ENCODE peak calls at places on chromosomes 2 and 18, in seven cellular contexts. P, K, C, Z, J, Y and R are unnamed samples.

GRCh38 chr2:162210385-162210784 is 32.9 kb downstream of the FAP start:
- DNase-seq in P (no peak), K (no peak), C (no peak), Z (no peak), J (peak; percentile 82), Y (no peak), R (no peak)

GRCh38 chr2:228474466-228474865 is 293.0 kb upstream of the SPHKAP start:
- DNase-seq in P (no peak), K (no peak), C (no peak), Z (no peak), J (no peak), Y (no peak), R (no peak)

GRCh38 chr2:207333599-207334308 is 168.0 kb upstream of the KLF7 start:
- DNase-seq in P (no peak), K (no peak), C (no peak), Z (no peak), J (peak; percentile 44), Y (no peak), R (no peak)

GRCh38 chr2:180463608-180464007 is 456.5 kb upstream of the CWC22 start:
- DNase-seq in P (no peak), K (no peak), C (no peak), Z (no peak), J (no peak), Y (no peak), R (no peak)

GRCh38 chr2:54722641-54723299 is 692 bp upstream of the EML6 start:
- DNase-seq in P (no peak), K (no peak), C (no peak), Z (peak; percentile 38), J (peak; percentile 70), Y (no peak), R (no peak)

GRCh38 chr2:151287513-151288250 is 1.8 kb downstream of the NMI start:
- DNase-seq in P (no peak), K (no peak), C (no peak), Z (no peak), J (no peak), Y (no peak), R (no peak)

GRCh38 chr2:71715241-71715750 is 261.9 kb downstream of the DYSF start:
- DNase-seq in P (peak; percentile 46), K (no peak), C (no peak), Z (no peak), J (no peak), Y (no peak), R (no peak)

GRCh38 chr2:133498615-133499585 is 69.4 kb downstream of the NCKAP5 start:
- DNase-seq in P (no peak), K (no peak), C (no peak), Z (no peak), J (peak; percentile 50), Y (no peak), R (no peak)

GRCh38 chr2:174762464-174762863 is 1.8 kb downstream of the CHRNA1 start:
- DNase-seq in P (no peak), K (no peak), C (no peak), Z (no peak), J (no peak), Y (no peak), R (no peak)

GRCh38 chr2:142989276-142990204 is 112.1 kb downstream of the KYNU start:
- DNase-seq in P (no peak), K (no peak), C (no peak), Z (peak; percentile 6), J (peak; percentile 71), Y (no peak), R (no peak)

GRCh38 chr18:22466608-22467390 is 49.1 kb upstream of the CTAGE1 start:
- DNase-seq in P (peak; percentile 78), K (no peak), C (peak; percentile 77), Z (peak; percentile 24), J (peak; percentile 89), Y (no peak), R (no peak)

GRCh38 chr18:50350699-50351098 is 24.1 kb upstream of the SKA1 start:
- DNase-seq in P (no peak), K (no peak), C (no peak), Z (no peak), J (no peak), Y (no peak), R (no peak)

GRCh38 chr2:70627499-70627898 is 73.9 kb upstream of the TGFA start:
- DNase-seq in P (no peak), K (no peak), C (peak; percentile 33), Z (no peak), J (no peak), Y (no peak), R (no peak)

DNA sequence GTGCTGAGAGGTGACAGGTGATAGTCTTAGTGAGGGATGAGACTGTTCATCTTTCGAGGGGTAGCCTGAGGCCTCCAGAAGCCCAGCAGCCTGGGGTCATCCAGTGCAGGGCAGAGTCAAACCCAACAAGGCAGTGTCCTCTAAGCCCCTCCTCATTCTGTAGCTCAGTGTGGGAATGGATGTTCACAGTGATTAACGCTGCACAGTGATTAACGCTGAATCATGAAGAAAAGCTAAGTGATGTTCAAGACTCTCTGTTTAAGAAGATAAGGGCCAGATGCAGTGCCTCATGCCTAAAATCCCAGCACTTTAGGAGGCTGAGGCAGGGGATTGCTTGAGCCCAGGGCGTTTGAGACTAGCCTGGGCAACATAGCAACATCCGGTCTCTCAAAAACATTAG is 56.3 kb upstream of the LAPTM4A start:
- DNase-seq in P (no peak), K (no peak), C (no peak), Z (no peak), J (peak; percentile 46), Y (no peak), R (no peak)
- H3K27ac ChIP-seq in P (no peak overlapping the region), K (no peak overlapping the region), C (no peak overlapping the region), Z (no peak overlapping the region), J (no peak overlapping the region), Y (no peak overlapping the region), R (no peak overlapping the region)

GRCh38 chr2:75406138-75406537 is 154.6 kb downstream of the EVA1A start:
- DNase-seq in P (no peak), K (no peak), C (no peak), Z (no peak), J (no peak), Y (no peak), R (no peak)
- TF ChIP-seq CTCF in P (no peak), K (no peak), C (no peak), Z (no peak), J (no peak), Y (no peak), R (no peak)

DNA sequence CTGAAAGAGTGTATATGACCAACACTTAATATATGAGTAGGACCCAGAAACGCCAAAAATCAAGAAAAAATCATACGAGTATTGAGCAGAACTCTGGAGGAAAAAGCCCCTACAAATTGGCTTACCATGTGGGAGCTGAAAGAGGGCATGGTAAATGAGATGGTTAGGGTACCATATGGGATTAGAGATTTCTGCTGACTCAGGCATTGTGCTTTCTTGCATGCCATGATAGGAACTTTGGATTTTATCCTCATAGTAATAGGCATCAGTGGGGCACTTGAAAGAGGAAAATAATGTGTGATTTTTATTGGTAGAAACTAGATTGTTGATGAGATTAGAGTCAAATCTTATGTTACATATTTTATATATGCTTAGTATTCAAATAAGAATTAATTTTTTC is 271.1 kb downstream of the CBLN2 start:
- DNase-seq in P (no peak), K (no peak), C (no peak), Z (no peak), J (no peak), Y (no peak), R (no peak)
- H3K9me3 ChIP-seq in P (no peaks in the 10 kb centered on the region), K (peaks cover 4% of the 10 kb centered on the region), C (peaks cover 19% of the 10 kb centered on the region), Z (no peaks in the 10 kb centered on the region), J (peaks cover 2% of the 10 kb centered on the region), Y (no peaks in the 10 kb centered on the region), R (no peaks in the 10 kb centered on the region)

GRCh38 chr2:196601430-196602306 is 37.8 kb upstream of the CCDC150 start:
- DNase-seq in P (peak; percentile 78), K (no peak), C (peak; percentile 83), Z (peak; percentile 91), J (peak; percentile 97), Y (no peak), R (no peak)
- H3K27ac ChIP-seq in P (peak overlapping the region; percentile 11), K (no peak overlapping the region), C (peak overlapping the region; percentile 9), Z (peak overlapping the region; percentile 73), J (peak overlapping the region; percentile 14), Y (no peak overlapping the region), R (no peak overlapping the region)